ENCODE peak calls at places on chromosomes 4 and X, in ten cellular contexts. B is thoracic aorta, T is fibroblast of lung, V is thyroid gland, M is Peyer's patch, X is WERI-Rb-1, S is tibial nerve, U is foreskin fibroblast, F is heart right ventricle, A is AG04450. O is an unnamed sample.

GRCh38 chrX:132226169-132226568 is 6.9 kb upstream of the RAP2C start:
- DNase-seq in B (no peak), T (peak), V (no peak), M (no peak), X (no peak), S (no peak), U (peak), F (no peak), A (no peak), O (no peak)

GRCh38 chr4:121155893-121156292 is 8.2 kb downstream of the TNIP3 start:
- DNase-seq in B (no peak), T (peak), V (no peak), M (no peak), X (no peak), S (no peak), U (peak), F (no peak), A (peak), O (peak)

GRCh38 chr4:56049428-56050212 is 100.9 kb downstream of the CEP135 start:
- DNase-seq in B (no peak), T (peak), V (no peak), M (peak), X (peak), S (no peak), U (peak), F (peak), A (no peak), O (no peak)

GRCh38 chr4:157357887-157358286 is 137.4 kb downstream of the GRIA2 start:
- DNase-seq in B (no peak), T (no peak), V (no peak), M (no peak), X (no peak), S (no peak), U (no peak), F (no peak), A (no peak), O (no peak)

GRCh38 chr4:84870398-84871163 is 95.9 kb downstream of the WDFY3 start:
- DNase-seq in B (no peak), T (peak), V (no peak), M (no peak), X (no peak), S (no peak), U (peak), F (no peak), A (peak), O (no peak)

GRCh38 chrX:63761639-63762038 is 23.4 kb downstream of the ARHGEF9 start:
- DNase-seq in B (no peak), T (no peak), V (no peak), M (no peak), X (no peak), S (no peak), U (no peak), F (no peak), A (no peak), O (no peak)

GRCh38 chr4:158253350-158253980 is 43.2 kb downstream of the TMEM144 start:
- DNase-seq in B (no peak), T (peak), V (peak), M (peak), X (peak), S (no peak), U (peak), F (no peak), A (peak), O (peak)

GRCh38 chr4:154560824-154561231 is 2.0 kb upstream of the FGB start:
- DNase-seq in B (no peak), T (peak), V (no peak), M (no peak), X (no peak), S (no peak), U (peak), F (no peak), A (no peak), O (no peak)

GRCh38 chrX:131262738-131263679 is 26.1 kb downstream of the IGSF1 start:
- DNase-seq in B (no peak), T (peak), V (no peak), M (no peak), X (peak), S (no peak), U (no peak), F (peak), A (no peak), O (no peak)

GRCh38 chrX:41634284-41634683 is 54.5 kb upstream of the GPR34 start:
- DNase-seq in B (no peak), T (peak), V (no peak), M (no peak), X (no peak), S (no peak), U (peak), F (no peak), A (no peak), O (peak)

GRCh38 chrX:43882294-43882681 is at the start of gene MAOB:
- DNase-seq in B (no peak), T (no peak), V (peak), M (peak), X (peak), S (no peak), U (peak), F (peak), A (no peak), O (no peak)

GRCh38 chrX:80879143-80879542 is 69.5 kb upstream of the BRWD3 start:
- DNase-seq in B (no peak), T (no peak), V (peak), M (no peak), X (no peak), S (no peak), U (no peak), F (no peak), A (no peak), O (no peak)

GRCh38 chr4:158259955-158260575 is 49.8 kb downstream of the TMEM144 start:
- DNase-seq in B (no peak), T (peak), V (no peak), M (no peak), X (no peak), S (no peak), U (peak), F (no peak), A (no peak), O (peak)

GRCh38 chr4:105679186-105679585 is 29.3 kb downstream of the INTS12 start:
- DNase-seq in B (no peak), T (peak), V (no peak), M (no peak), X (no peak), S (no peak), U (peak), F (no peak), A (no peak), O (no peak)

GRCh38 chr4:13492752-13493151 is 8.6 kb upstream of the RAB28 start:
- DNase-seq in B (no peak), T (no peak), V (no peak), M (no peak), X (no peak), S (no peak), U (no peak), F (no peak), A (no peak), O (no peak)

GRCh38 chr4:40475609-40476008 is 140.5 kb downstream of the CHRNA9 start:
- DNase-seq in B (no peak), T (no peak), V (no peak), M (peak), X (no peak), S (no peak), U (no peak), F (no peak), A (no peak), O (no peak)

GRCh38 chr4:133154725-133155124 is 5.6 kb downstream of the PCDH10 start:
- DNase-seq in B (no peak), T (peak), V (no peak), M (no peak), X (peak), S (no peak), U (peak), F (no peak), A (no peak), O (no peak)

DNA sequence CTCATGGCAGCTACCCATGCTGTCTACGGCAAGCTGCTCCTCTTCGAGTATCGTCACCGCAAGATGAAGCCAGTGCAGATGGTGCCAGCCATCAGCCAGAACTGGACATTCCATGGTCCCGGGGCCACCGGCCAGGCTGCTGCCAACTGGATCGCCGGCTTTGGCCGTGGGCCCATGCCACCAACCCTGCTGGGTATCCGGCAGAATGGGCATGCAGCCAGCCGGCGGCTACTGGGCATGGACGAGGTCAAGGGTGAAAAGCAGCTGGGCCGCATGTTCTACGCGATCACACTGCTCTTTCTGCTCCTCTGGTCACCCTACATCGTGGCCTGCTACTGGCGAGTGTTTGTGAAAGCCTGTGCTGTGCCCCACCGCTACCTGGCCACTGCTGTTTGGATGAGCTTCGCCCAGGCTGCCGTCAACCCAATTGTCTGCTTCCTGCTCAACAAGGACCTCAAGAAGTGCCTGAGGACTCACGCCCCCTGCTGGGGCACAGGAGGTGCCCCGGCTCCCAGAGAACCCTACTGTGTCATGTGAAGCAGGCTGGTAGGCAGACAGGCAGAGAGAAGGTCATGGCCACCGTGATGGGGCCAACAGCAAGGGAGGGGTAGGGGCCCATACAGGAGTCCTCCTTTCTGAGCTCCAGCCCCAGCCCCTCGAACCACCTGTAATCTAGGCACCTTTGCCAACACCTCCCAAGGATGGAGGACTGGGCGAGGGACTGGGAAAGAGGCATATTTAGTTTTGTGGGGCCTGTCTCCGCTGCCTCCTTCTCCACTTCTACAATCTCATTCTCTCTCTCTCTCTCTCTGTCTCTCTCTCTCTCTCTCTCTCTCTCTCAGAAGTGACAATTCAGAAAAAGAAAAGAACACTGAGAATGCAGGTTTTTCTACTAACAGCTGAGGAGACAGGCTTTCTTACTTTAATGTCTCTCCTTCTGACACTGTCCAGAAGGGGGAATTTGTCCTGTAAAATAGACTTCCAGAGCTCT is 4.7 kb upstream of the TSPYL2 start:
- DNase-seq in B (no peak), T (no peak), V (no peak), M (no peak), X (no peak), S (no peak), U (no peak), F (no peak), A (no peak), O (no peak)
- H3K4me3 ChIP-seq in B (no peak), T (no peak), V (no peak), M (no peak), X (no peak), S (no peak), U (no peak), F (no peak), A (no peak), O (no peak)

DNA sequence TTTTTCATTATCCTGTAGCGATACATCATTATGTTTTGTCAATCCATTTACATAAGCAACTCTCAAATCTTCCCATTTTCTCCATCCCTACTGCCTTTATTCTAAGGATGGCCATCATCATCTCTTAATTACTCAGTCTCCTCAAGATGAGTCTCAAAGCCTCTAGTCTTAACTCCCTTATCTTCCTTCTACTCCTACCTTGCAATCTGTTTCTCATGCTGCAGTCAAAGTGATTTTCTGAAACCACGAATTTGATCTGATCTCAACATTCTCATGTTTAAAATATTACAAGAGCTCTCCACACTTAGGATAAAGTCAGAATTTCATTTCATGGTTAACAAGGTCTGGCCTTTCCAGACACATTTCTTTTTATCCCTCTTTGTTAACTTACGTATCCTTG is 51.8 kb downstream of the ANXA3 start:
- DNase-seq in B (no peak), T (no peak), V (no peak), M (no peak), X (no peak), S (no peak), U (no peak), F (no peak), A (no peak), O (no peak)
- TF ChIP-seq CTCF in B (no peak), T (no peak), V (no peak), M (no peak), X (no peak), S (no peak), U (no peak), F (no peak), A (no peak), O (no peak)

GRCh38 chrX:154380787-154381186 is 1.7 kb downstream of the EMD start:
- DNase-seq in B (no peak), T (no peak), V (no peak), M (no peak), X (no peak), S (no peak), U (no peak), F (no peak), A (no peak), O (no peak)
- H3K4me3 ChIP-seq in B (peak), T (peak), V (no peak), M (no peak), X (no peak), S (no peak), U (peak), F (no peak), A (peak), O (peak)

GRCh38 chr4:18052158-18052557 is 30.6 kb upstream of the LCORL start:
- DNase-seq in B (no peak), T (no peak), V (no peak), M (no peak), X (no peak), S (no peak), U (peak), F (no peak), A (no peak), O (no peak)

GRCh38 chr4:18050448-18050847 is 28.9 kb upstream of the LCORL start:
- DNase-seq in B (no peak), T (no peak), V (no peak), M (no peak), X (no peak), S (no peak), U (no peak), F (no peak), A (no peak), O (no peak)

GRCh38 chr4:18049446-18049845 is 27.9 kb upstream of the LCORL start:
- DNase-seq in B (no peak), T (peak), V (no peak), M (no peak), X (no peak), S (no peak), U (no peak), F (no peak), A (no peak), O (no peak)

DNA sequence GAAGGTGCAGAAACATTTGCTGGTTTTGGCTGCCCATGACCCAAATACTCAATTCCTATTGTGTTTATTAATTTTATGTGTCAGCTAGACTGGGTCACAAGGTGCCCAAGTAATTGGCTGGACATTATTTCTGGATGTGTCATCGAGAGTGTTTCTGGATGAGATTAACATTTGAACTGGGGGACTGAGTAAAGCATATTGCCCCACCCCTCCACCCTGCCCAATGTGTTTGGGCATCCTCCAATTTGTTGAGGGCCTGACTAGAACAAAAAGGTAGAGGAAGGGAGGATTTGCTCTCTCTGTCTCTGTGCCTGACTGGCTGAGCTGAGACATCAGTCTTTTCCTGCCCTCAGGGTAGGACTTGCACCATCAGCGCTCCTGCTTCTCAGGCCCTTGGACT is 29.7 kb upstream of the LCORL start:
- DNase-seq in B (no peak), T (peak), V (no peak), M (no peak), X (no peak), S (no peak), U (peak), F (no peak), A (no peak), O (no peak)
- TF ChIP-seq CTCF in B (no peak), T (no peak), V (no peak), M (no peak), X (no peak), S (no peak), U (no peak), F (no peak), A (no peak), O (no peak)

DNA sequence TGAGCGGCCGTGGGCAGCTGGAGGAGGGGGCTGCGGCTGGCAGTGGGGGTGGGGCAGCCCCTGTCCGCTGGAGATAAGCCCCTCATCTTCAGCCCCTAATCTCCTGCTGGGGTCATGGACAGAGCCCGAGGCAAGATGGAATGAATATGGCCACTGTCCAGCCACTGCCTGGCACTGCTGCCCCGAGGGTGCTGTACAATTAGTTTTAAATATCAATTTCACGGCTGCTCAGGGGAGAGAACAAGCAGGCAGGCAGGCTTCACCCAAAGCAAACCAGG is 64.1 kb upstream of the NKX1-1 start:
- DNase-seq in B (no peak), T (no peak), V (no peak), M (no peak), X (no peak), S (no peak), U (no peak), F (no peak), A (no peak), O (no peak)
- H3K4me3 ChIP-seq in B (no peak), T (no peak), V (no peak), M (no peak), X (no peak), S (no peak), U (no peak), F (no peak), A (no peak), O (no peak)

DNA sequence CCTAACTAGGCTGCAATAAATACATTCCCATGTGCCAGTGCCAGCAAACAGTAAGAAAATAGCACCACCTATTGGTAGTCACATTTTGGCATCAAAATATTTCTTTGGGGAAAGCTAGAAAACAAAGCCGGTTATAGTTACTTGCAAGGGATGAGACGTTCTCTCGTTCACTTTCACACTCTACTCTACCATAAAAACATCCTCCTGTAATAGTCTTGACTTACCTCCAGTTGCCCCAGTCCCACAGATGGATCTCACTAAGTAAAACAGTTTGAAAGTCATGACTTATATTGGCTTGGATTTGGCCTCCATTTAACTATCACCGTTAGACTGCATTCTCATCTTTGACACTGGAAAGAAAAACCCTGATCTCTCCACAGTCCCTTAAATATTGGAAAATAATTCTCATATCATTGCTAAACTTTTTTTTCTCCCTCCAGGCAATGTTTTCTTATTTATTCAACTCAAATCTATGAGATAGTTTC is 9.7 kb downstream of the BMP3 start:
- DNase-seq in B (no peak), T (peak), V (no peak), M (no peak), X (no peak), S (no peak), U (peak), F (no peak), A (no peak), O (peak)
- TF ChIP-seq CTCF in B (no peak), T (peak), V (peak), M (peak), X (peak), S (peak), U (peak), F (peak), A (peak), O (peak)

DNA sequence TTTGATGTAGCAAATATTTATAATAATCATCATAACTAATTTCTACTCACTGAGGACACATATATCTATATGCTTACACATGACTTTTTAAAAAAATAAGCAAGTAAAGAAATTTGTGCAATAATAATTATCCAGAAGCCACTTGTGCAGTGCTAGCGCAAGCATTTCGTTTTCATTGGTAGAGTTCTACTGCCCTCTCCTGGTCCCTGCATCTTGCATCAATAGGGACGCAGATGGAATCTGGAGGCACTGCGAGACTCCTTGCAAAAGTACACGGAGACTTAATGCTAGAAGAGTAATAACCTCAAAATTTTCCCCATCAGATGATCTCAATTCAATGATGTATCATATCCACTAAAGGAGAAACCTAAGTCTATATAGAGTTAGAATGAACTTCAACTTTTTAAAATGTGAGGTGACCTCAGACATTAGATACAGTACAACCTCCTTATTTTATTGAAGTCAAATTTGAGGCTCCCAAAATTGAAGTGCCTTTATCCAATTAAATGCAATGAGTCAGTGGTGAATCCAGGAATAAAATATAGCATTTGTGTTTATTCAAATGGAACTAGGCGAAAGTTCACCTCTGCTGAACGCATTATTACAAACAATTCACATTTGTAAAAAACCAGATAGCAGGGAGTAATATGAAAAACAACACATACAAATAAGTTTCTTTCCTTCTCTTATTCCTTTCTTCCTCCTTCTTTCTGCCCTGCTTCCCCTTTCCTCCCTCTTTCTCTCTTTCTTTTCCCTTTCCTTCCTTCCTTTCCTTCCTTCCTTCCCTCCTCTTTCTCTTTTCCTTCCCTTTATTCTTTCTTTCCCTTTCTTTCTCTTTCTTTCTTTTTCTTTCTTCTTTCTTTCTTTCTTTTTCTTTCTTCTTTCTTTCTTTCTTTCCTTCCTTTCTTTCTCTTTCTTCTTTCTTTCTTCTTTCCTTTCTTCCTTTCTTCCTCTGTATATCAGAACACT is 450.0 kb downstream of the ANKRD50 start:
- DNase-seq in B (peak), T (peak), V (peak), M (peak), X (peak), S (peak), U (peak), F (no peak), A (peak), O (peak)
- H3K4me3 ChIP-seq in B (no peak), T (no peak), V (no peak), M (no peak), X (no peak), S (no peak), U (no peak), F (no peak), A (no peak), O (no peak)

GRCh38 chrX:2680486-2681348 is 10.4 kb upstream of the CD99 start:
- DNase-seq in B (no peak), T (no peak), V (no peak), M (no peak), X (no peak), S (no peak), U (no peak), F (no peak), A (no peak), O (no peak)
- TF ChIP-seq CTCF in B (no peak), T (no peak), V (no peak), M (no peak), X (no peak), S (no peak), U (no peak), F (no peak), A (no peak), O (no peak)

GRCh38 chr4:5826437-5827107 is 66.3 kb downstream of the CRMP1 start:
- DNase-seq in B (no peak), T (no peak), V (no peak), M (no peak), X (no peak), S (no peak), U (no peak), F (no peak), A (no peak), O (no peak)
- H3K4me3 ChIP-seq in B (no peak), T (no peak), V (no peak), M (no peak), X (no peak), S (no peak), U (no peak), F (no peak), A (no peak), O (no peak)

O was measured in HFF-Myc.